ENCODE peak calls at places on chromosomes 1 and 21, in five cellular contexts. One of them, this sample, is unnamed. For H3K27me3, the result is how much of the 10 kb centered on the place peaks cover.

GRCh38 chr1:240765732-240766363 is 153.9 kb upstream of the GREM2 start:
- DNase-seq in Peyer's patch: no peak
- DNase-seq in uterus: no peak
- DNase-seq in brain microvascular endothelial cell: peak
- DNase-seq in psoas muscle: no peak
- DNase-seq in this sample: no peak

GRCh38 chr1:4613606-4614370 is 40.6 kb upstream of the AJAP1 start:
- DNase-seq in Peyer's patch: no peak
- DNase-seq in uterus: no peak
- DNase-seq in brain microvascular endothelial cell: no peak
- DNase-seq in psoas muscle: peak
- DNase-seq in this sample: no peak

GRCh38 chr1:243742814-243743213 is 107.2 kb downstream of the AKT3 start:
- DNase-seq in Peyer's patch: no peak
- DNase-seq in uterus: no peak
- DNase-seq in brain microvascular endothelial cell: peak
- DNase-seq in psoas muscle: no peak
- DNase-seq in this sample: no peak

GRCh38 chr1:3054474-3054873 is 14.5 kb upstream of the PRDM16 start:
- DNase-seq in Peyer's patch: no peak
- DNase-seq in uterus: no peak
- DNase-seq in brain microvascular endothelial cell: no peak
- DNase-seq in psoas muscle: no peak
- DNase-seq in this sample: no peak

GRCh38 chr1:6426321-6426971 is 1.9 kb downstream of the ESPN start:
- DNase-seq in Peyer's patch: no peak
- DNase-seq in uterus: no peak
- DNase-seq in brain microvascular endothelial cell: no peak
- DNase-seq in psoas muscle: no peak
- DNase-seq in this sample: no peak

GRCh38 chr1:115429242-115429641 is 91.2 kb upstream of the NGF start:
- DNase-seq in Peyer's patch: no peak
- DNase-seq in uterus: no peak
- DNase-seq in brain microvascular endothelial cell: peak
- DNase-seq in psoas muscle: no peak
- DNase-seq in this sample: no peak

GRCh38 chr21:24110846-24111245 is 1496.4 kb downstream of the MRPL39 start:
- DNase-seq in Peyer's patch: no peak
- DNase-seq in uterus: no peak
- DNase-seq in brain microvascular endothelial cell: no peak
- DNase-seq in psoas muscle: no peak
- DNase-seq in this sample: no peak

GRCh38 chr1:220458936-220459335 is 69.0 kb upstream of the MARK1 start:
- DNase-seq in Peyer's patch: no peak
- DNase-seq in uterus: no peak
- DNase-seq in brain microvascular endothelial cell: no peak
- DNase-seq in psoas muscle: no peak
- DNase-seq in this sample: no peak

GRCh38 chr1:10304295-10304694 is 93.9 kb downstream of the KIF1B start:
- DNase-seq in Peyer's patch: no peak
- DNase-seq in uterus: no peak
- DNase-seq in brain microvascular endothelial cell: no peak
- DNase-seq in psoas muscle: no peak
- DNase-seq in this sample: no peak

GRCh38 chr1:26081267-26082019 is 14.0 kb upstream of the TRIM63 start:
- DNase-seq in Peyer's patch: no peak
- DNase-seq in uterus: no peak
- DNase-seq in brain microvascular endothelial cell: no peak
- DNase-seq in psoas muscle: peak
- DNase-seq in this sample: no peak

GRCh38 chr1:111204211-111204883 is 3.9 kb upstream of the DENND2D start:
- DNase-seq in Peyer's patch: peak
- DNase-seq in uterus: no peak
- DNase-seq in brain microvascular endothelial cell: no peak
- DNase-seq in psoas muscle: peak
- DNase-seq in this sample: peak

GRCh38 chr1:78830321-78830720 is 176.2 kb downstream of the ADGRL4 start:
- DNase-seq in Peyer's patch: no peak
- DNase-seq in uterus: no peak
- DNase-seq in brain microvascular endothelial cell: no peak
- DNase-seq in psoas muscle: no peak
- DNase-seq in this sample: no peak

GRCh38 chr1:163772266-163772665 is 450.5 kb downstream of the NUF2 start:
- DNase-seq in Peyer's patch: no peak
- DNase-seq in uterus: no peak
- DNase-seq in brain microvascular endothelial cell: no peak
- DNase-seq in psoas muscle: no peak
- DNase-seq in this sample: no peak

GRCh38 chr1:70436617-70437236 is 25.7 kb downstream of the CTH start:
- DNase-seq in Peyer's patch: no peak
- DNase-seq in uterus: peak
- DNase-seq in brain microvascular endothelial cell: no peak
- DNase-seq in psoas muscle: no peak
- DNase-seq in this sample: no peak

GRCh38 chr1:84949664-84950063 is 47.2 kb downstream of the MCOLN2 start:
- DNase-seq in Peyer's patch: no peak
- DNase-seq in uterus: no peak
- DNase-seq in brain microvascular endothelial cell: no peak
- DNase-seq in psoas muscle: no peak
- DNase-seq in this sample: no peak

GRCh38 chr1:244112046-244112445 is 61.0 kb downstream of the ZBTB18 start:
- DNase-seq in Peyer's patch: no peak
- DNase-seq in uterus: no peak
- DNase-seq in brain microvascular endothelial cell: no peak
- DNase-seq in psoas muscle: no peak
- DNase-seq in this sample: no peak

GRCh38 chr1:32128971-32129370 is 21.1 kb downstream of the KPNA6 start:
- DNase-seq in Peyer's patch: no peak
- DNase-seq in uterus: no peak
- DNase-seq in brain microvascular endothelial cell: no peak
- DNase-seq in psoas muscle: no peak
- DNase-seq in this sample: no peak

GRCh38 chr1:30762152-30762930 is 4.8 kb upstream of the LAPTM5 start:
- DNase-seq in Peyer's patch: no peak
- DNase-seq in uterus: no peak
- DNase-seq in brain microvascular endothelial cell: no peak
- DNase-seq in psoas muscle: no peak
- DNase-seq in this sample: no peak

GRCh38 chr1:20472860-20473711 is 12.9 kb downstream of the CAMK2N1 start:
- DNase-seq in Peyer's patch: peak
- DNase-seq in uterus: peak
- DNase-seq in brain microvascular endothelial cell: no peak
- DNase-seq in psoas muscle: peak
- DNase-seq in this sample: no peak

GRCh38 chr1:96845464-96845863 is 123.9 kb downstream of the PTBP2 start:
- DNase-seq in Peyer's patch: no peak
- DNase-seq in uterus: no peak
- DNase-seq in brain microvascular endothelial cell: peak
- DNase-seq in psoas muscle: no peak
- DNase-seq in this sample: no peak

GRCh38 chr1:246647513-246647912 is 76.7 kb upstream of the SCCPDH start:
- DNase-seq in Peyer's patch: no peak
- DNase-seq in uterus: no peak
- DNase-seq in brain microvascular endothelial cell: peak
- DNase-seq in psoas muscle: no peak
- DNase-seq in this sample: no peak

GRCh38 chr1:54271341-54271740 is 71.4 kb downstream of the MRPL37 start:
- DNase-seq in Peyer's patch: no peak
- DNase-seq in uterus: no peak
- DNase-seq in brain microvascular endothelial cell: no peak
- DNase-seq in psoas muscle: no peak
- DNase-seq in this sample: no peak

GRCh38 chr1:109370712-109371270 is 26.9 kb downstream of the SORT1 start:
- DNase-seq in Peyer's patch: no peak
- DNase-seq in uterus: no peak
- DNase-seq in brain microvascular endothelial cell: peak
- DNase-seq in psoas muscle: no peak
- DNase-seq in this sample: no peak

GRCh38 chr1:9825101-9826074 is 1.6 kb upstream of the CLSTN1 start:
- DNase-seq in Peyer's patch: peak
- DNase-seq in uterus: peak
- DNase-seq in brain microvascular endothelial cell: peak
- DNase-seq in psoas muscle: peak
- DNase-seq in this sample: peak

GRCh38 chr1:198443374-198444233 is 96.9 kb downstream of the ATP6V1G3 start:
- DNase-seq in Peyer's patch: no peak
- DNase-seq in uterus: no peak
- DNase-seq in brain microvascular endothelial cell: peak
- DNase-seq in psoas muscle: no peak
- DNase-seq in this sample: no peak

GRCh38 chr1:200332716-200333115 is 77.1 kb downstream of the ZNF281 start:
- DNase-seq in Peyer's patch: no peak
- DNase-seq in uterus: no peak
- DNase-seq in brain microvascular endothelial cell: no peak
- DNase-seq in psoas muscle: no peak
- DNase-seq in this sample: no peak

GRCh38 chr21:27110956-27111355 is 144.1 kb upstream of the ADAMTS5 start:
- DNase-seq in Peyer's patch: no peak
- DNase-seq in uterus: no peak
- DNase-seq in brain microvascular endothelial cell: no peak
- DNase-seq in psoas muscle: no peak
- DNase-seq in this sample: no peak

GRCh38 chr1:161402446-161402845 is 34.8 kb upstream of the CFAP126 start:
- DNase-seq in Peyer's patch: no peak
- DNase-seq in uterus: no peak
- DNase-seq in brain microvascular endothelial cell: no peak
- DNase-seq in psoas muscle: no peak
- DNase-seq in this sample: no peak

GRCh38 chr1:6386371-6386949 is 7.1 kb downstream of the ACOT7 start:
- DNase-seq in Peyer's patch: no peak
- DNase-seq in uterus: no peak
- DNase-seq in brain microvascular endothelial cell: no peak
- DNase-seq in psoas muscle: no peak
- DNase-seq in this sample: no peak

GRCh38 chr1:77415585-77415984 is 133.8 kb downstream of the AK5 start:
- DNase-seq in Peyer's patch: no peak
- DNase-seq in uterus: no peak
- DNase-seq in brain microvascular endothelial cell: no peak
- DNase-seq in psoas muscle: no peak
- DNase-seq in this sample: no peak

GRCh38 chr1:246725191-246725590 is 982 bp downstream of the SCCPDH start:
- DNase-seq in Peyer's patch: no peak
- DNase-seq in uterus: no peak
- DNase-seq in brain microvascular endothelial cell: no peak
- DNase-seq in psoas muscle: no peak
- DNase-seq in this sample: no peak

DNA sequence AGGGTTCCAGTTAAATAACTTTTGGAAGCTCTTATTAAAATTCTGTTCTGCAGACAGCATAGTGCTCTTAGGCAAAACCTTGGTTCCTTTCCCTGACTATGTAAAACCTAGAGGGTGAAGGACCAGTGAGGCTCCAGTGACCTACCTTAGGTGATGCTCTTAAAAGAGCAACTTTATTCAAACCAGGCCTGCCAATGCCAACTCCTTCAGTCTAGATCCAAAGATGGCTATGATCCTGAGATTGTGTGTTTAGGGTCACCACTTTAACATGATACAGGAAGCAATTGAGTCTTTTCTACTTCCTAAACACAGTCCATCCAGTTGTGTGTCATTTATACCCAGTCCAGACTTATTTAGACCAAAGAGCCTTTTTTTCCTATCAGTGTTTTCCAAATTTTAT is 10.8 kb downstream of the MCL1 start:
- DNase-seq in Peyer's patch: no peak
- DNase-seq in uterus: no peak
- DNase-seq in brain microvascular endothelial cell: no peak
- DNase-seq in psoas muscle: no peak
- DNase-seq in this sample: no peak
- H3K4me3 ChIP-seq in Peyer's patch: peak
- H3K4me3 ChIP-seq in uterus: peak
- H3K4me3 ChIP-seq in brain microvascular endothelial cell: no peak
- H3K4me3 ChIP-seq in psoas muscle: peak
- H3K4me3 ChIP-seq in this sample: peak

GRCh38 chr1:184379111-184379752 is 7.6 kb upstream of the C1orf21 start:
- DNase-seq in Peyer's patch: no peak
- DNase-seq in uterus: no peak
- DNase-seq in brain microvascular endothelial cell: no peak
- DNase-seq in psoas muscle: no peak
- DNase-seq in this sample: no peak

GRCh38 chr1:184380468-184380867 is 6.4 kb upstream of the C1orf21 start:
- DNase-seq in Peyer's patch: no peak
- DNase-seq in uterus: no peak
- DNase-seq in brain microvascular endothelial cell: no peak
- DNase-seq in psoas muscle: no peak
- DNase-seq in this sample: no peak

GRCh38 chr1:184373155-184373554 is 13.7 kb upstream of the C1orf21 start:
- DNase-seq in Peyer's patch: no peak
- DNase-seq in uterus: no peak
- DNase-seq in brain microvascular endothelial cell: no peak
- DNase-seq in psoas muscle: no peak
- DNase-seq in this sample: no peak

GRCh38 chr1:184370850-184371249 is 16.0 kb upstream of the C1orf21 start:
- DNase-seq in Peyer's patch: no peak
- DNase-seq in uterus: no peak
- DNase-seq in brain microvascular endothelial cell: no peak
- DNase-seq in psoas muscle: no peak
- DNase-seq in this sample: no peak

DNA sequence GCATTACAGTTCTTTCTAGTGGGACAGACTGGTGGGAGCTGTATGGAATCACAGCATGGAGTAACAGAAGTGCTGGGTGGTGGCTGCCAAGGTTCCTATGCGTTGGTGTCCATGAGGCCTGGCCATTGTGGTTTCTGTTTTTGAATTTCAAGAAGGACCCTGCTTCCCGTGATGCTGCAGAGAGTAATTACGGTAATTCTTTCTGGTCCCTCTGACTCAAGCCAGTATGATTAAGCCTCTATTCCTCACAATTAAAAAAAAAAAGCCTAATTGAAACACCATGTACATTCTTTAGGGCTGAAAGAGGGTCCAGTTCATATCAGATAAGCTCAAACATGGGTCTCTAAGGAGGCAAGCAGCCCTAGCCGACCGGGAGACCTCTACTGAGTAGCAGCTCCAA is 10.5 kb upstream of the C1orf21 start:
- DNase-seq in Peyer's patch: no peak
- DNase-seq in uterus: no peak
- DNase-seq in brain microvascular endothelial cell: no peak
- DNase-seq in psoas muscle: no peak
- DNase-seq in this sample: no peak
- H3K27me3 ChIP-seq in Peyer's patch: under half
- H3K27me3 ChIP-seq in uterus: under half
- H3K27me3 ChIP-seq in brain microvascular endothelial cell: under half
- H3K27me3 ChIP-seq in psoas muscle: under half
- H3K27me3 ChIP-seq in this sample: under half

DNA sequence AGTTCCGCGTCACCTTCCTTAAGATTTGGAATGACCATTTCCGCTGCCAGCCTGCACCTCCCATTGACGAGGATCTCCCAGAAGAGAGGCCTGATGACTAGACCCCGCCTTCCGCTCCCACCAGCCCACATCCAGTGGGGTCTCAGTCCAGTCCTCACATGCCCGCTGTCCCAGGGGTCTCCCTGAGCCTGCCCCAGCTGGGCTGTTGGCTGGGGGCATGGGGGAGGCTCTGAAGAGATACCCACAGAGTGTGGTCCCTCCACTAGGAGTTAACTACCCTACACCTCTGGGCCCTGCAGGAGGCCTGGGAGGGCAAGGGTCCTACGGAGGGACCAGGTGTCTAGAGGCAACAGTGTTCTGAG is 9.8 kb downstream of the MYBPH start:
- DNase-seq in Peyer's patch: no peak
- DNase-seq in uterus: no peak
- DNase-seq in brain microvascular endothelial cell: no peak
- DNase-seq in psoas muscle: no peak
- DNase-seq in this sample: no peak
- H3K4me3 ChIP-seq in Peyer's patch: no peak
- H3K4me3 ChIP-seq in uterus: no peak
- H3K4me3 ChIP-seq in brain microvascular endothelial cell: no peak
- H3K4me3 ChIP-seq in psoas muscle: no peak
- H3K4me3 ChIP-seq in this sample: no peak

GRCh38 chr1:211114446-211114845 is 19.5 kb downstream of the KCNH1 start:
- DNase-seq in Peyer's patch: no peak
- DNase-seq in uterus: no peak
- DNase-seq in brain microvascular endothelial cell: no peak
- DNase-seq in psoas muscle: no peak
- DNase-seq in this sample: no peak
- H3K27me3 ChIP-seq in Peyer's patch: under half
- H3K27me3 ChIP-seq in uterus: under half
- H3K27me3 ChIP-seq in brain microvascular endothelial cell: under half
- H3K27me3 ChIP-seq in psoas muscle: under half
- H3K27me3 ChIP-seq in this sample: under half